ENCODE peak calls at places on chromosomes 7 and 10, in eight cellular contexts. One of them, this sample, is unnamed.

GRCh38 chr10:123649672-123650071 is 16.5 kb upstream of the GPR26 start:
- DNase-seq in Panc1: no peak
- DNase-seq in stimulated activated CD4-positive, alpha-beta T cell treated with anti-CD3 and anti-CD28 coated beads, Interleukin-15, amount 100 ng/mL, for 24 hours: no peak
- DNase-seq in suprapubic skin: peak
- DNase-seq in RCC 7860: no peak
- DNase-seq in activated effector memory CD4-positive, alpha-beta T cell treated with Interleukin-2 at 50 U/mL for 16 hours: no peak
- DNase-seq in COLO829: no peak
- DNase-seq in WERI-Rb-1: no peak
- DNase-seq in this sample: no peak

GRCh38 chr7:5230272-5231067 is 40.4 kb downstream of the WIPI2 start:
- DNase-seq in WERI-Rb-1: no peak
- DNase-seq in suprapubic skin: no peak
- DNase-seq in RCC 7860: no peak
- DNase-seq in activated effector memory CD4-positive, alpha-beta T cell treated with Interleukin-2 at 50 U/mL for 16 hours: no peak
- DNase-seq in stimulated activated CD4-positive, alpha-beta T cell treated with anti-CD3 and anti-CD28 coated beads, Interleukin-15, amount 100 ng/mL, for 24 hours: no peak
- DNase-seq in Panc1: no peak
- DNase-seq in COLO829: no peak
- DNase-seq in this sample: no peak

GRCh38 chr10:62763155-62763554 is 41.4 kb upstream of the ADO start:
- DNase-seq in RCC 7860: no peak
- DNase-seq in activated effector memory CD4-positive, alpha-beta T cell treated with Interleukin-2 at 50 U/mL for 16 hours: no peak
- DNase-seq in WERI-Rb-1: no peak
- DNase-seq in Panc1: no peak
- DNase-seq in stimulated activated CD4-positive, alpha-beta T cell treated with anti-CD3 and anti-CD28 coated beads, Interleukin-15, amount 100 ng/mL, for 24 hours: no peak
- DNase-seq in COLO829: peak
- DNase-seq in suprapubic skin: no peak
- DNase-seq in this sample: no peak

GRCh38 chr7:130363156-130363847 is 17.0 kb upstream of the CPA1 start:
- DNase-seq in RCC 7860: peak
- DNase-seq in suprapubic skin: peak
- DNase-seq in stimulated activated CD4-positive, alpha-beta T cell treated with anti-CD3 and anti-CD28 coated beads, Interleukin-15, amount 100 ng/mL, for 24 hours: peak
- DNase-seq in activated effector memory CD4-positive, alpha-beta T cell treated with Interleukin-2 at 50 U/mL for 16 hours: no peak
- DNase-seq in Panc1: peak
- DNase-seq in WERI-Rb-1: no peak
- DNase-seq in COLO829: no peak
- DNase-seq in this sample: no peak

GRCh38 chr7:25967278-25968204 is 184.5 kb upstream of the NFE2L3 start:
- DNase-seq in activated effector memory CD4-positive, alpha-beta T cell treated with Interleukin-2 at 50 U/mL for 16 hours: no peak
- DNase-seq in Panc1: no peak
- DNase-seq in WERI-Rb-1: no peak
- DNase-seq in stimulated activated CD4-positive, alpha-beta T cell treated with anti-CD3 and anti-CD28 coated beads, Interleukin-15, amount 100 ng/mL, for 24 hours: no peak
- DNase-seq in COLO829: no peak
- DNase-seq in RCC 7860: no peak
- DNase-seq in suprapubic skin: no peak
- DNase-seq in this sample: no peak

GRCh38 chr10:69960606-69961167 is 92.0 kb upstream of the MACROH2A2 start:
- DNase-seq in WERI-Rb-1: no peak
- DNase-seq in Panc1: no peak
- DNase-seq in activated effector memory CD4-positive, alpha-beta T cell treated with Interleukin-2 at 50 U/mL for 16 hours: no peak
- DNase-seq in stimulated activated CD4-positive, alpha-beta T cell treated with anti-CD3 and anti-CD28 coated beads, Interleukin-15, amount 100 ng/mL, for 24 hours: no peak
- DNase-seq in COLO829: no peak
- DNase-seq in suprapubic skin: no peak
- DNase-seq in RCC 7860: no peak
- DNase-seq in this sample: no peak

GRCh38 chr10:93926613-93927012 is 32.8 kb downstream of the SLC35G1 start:
- DNase-seq in stimulated activated CD4-positive, alpha-beta T cell treated with anti-CD3 and anti-CD28 coated beads, Interleukin-15, amount 100 ng/mL, for 24 hours: no peak
- DNase-seq in RCC 7860: no peak
- DNase-seq in COLO829: no peak
- DNase-seq in Panc1: no peak
- DNase-seq in WERI-Rb-1: no peak
- DNase-seq in activated effector memory CD4-positive, alpha-beta T cell treated with Interleukin-2 at 50 U/mL for 16 hours: no peak
- DNase-seq in suprapubic skin: no peak
- DNase-seq in this sample: no peak

GRCh38 chr7:30184804-30185487 is 50.2 kb downstream of the MTURN start:
- DNase-seq in stimulated activated CD4-positive, alpha-beta T cell treated with anti-CD3 and anti-CD28 coated beads, Interleukin-15, amount 100 ng/mL, for 24 hours: no peak
- DNase-seq in activated effector memory CD4-positive, alpha-beta T cell treated with Interleukin-2 at 50 U/mL for 16 hours: no peak
- DNase-seq in Panc1: no peak
- DNase-seq in COLO829: no peak
- DNase-seq in WERI-Rb-1: no peak
- DNase-seq in suprapubic skin: no peak
- DNase-seq in RCC 7860: no peak
- DNase-seq in this sample: no peak

GRCh38 chr10:74047304-74047703 is 49.4 kb downstream of the VCL start:
- DNase-seq in stimulated activated CD4-positive, alpha-beta T cell treated with anti-CD3 and anti-CD28 coated beads, Interleukin-15, amount 100 ng/mL, for 24 hours: no peak
- DNase-seq in WERI-Rb-1: no peak
- DNase-seq in suprapubic skin: no peak
- DNase-seq in Panc1: no peak
- DNase-seq in COLO829: no peak
- DNase-seq in activated effector memory CD4-positive, alpha-beta T cell treated with Interleukin-2 at 50 U/mL for 16 hours: no peak
- DNase-seq in RCC 7860: no peak
- DNase-seq in this sample: no peak

GRCh38 chr10:100775346-100775745 is 30.0 kb downstream of the PAX2 start:
- DNase-seq in suprapubic skin: no peak
- DNase-seq in WERI-Rb-1: no peak
- DNase-seq in COLO829: no peak
- DNase-seq in stimulated activated CD4-positive, alpha-beta T cell treated with anti-CD3 and anti-CD28 coated beads, Interleukin-15, amount 100 ng/mL, for 24 hours: no peak
- DNase-seq in Panc1: no peak
- DNase-seq in activated effector memory CD4-positive, alpha-beta T cell treated with Interleukin-2 at 50 U/mL for 16 hours: no peak
- DNase-seq in RCC 7860: peak
- DNase-seq in this sample: no peak

GRCh38 chr10:500876-501275 is 188.6 kb downstream of the DIP2C start:
- DNase-seq in Panc1: no peak
- DNase-seq in stimulated activated CD4-positive, alpha-beta T cell treated with anti-CD3 and anti-CD28 coated beads, Interleukin-15, amount 100 ng/mL, for 24 hours: no peak
- DNase-seq in suprapubic skin: peak
- DNase-seq in COLO829: no peak
- DNase-seq in activated effector memory CD4-positive, alpha-beta T cell treated with Interleukin-2 at 50 U/mL for 16 hours: no peak
- DNase-seq in RCC 7860: no peak
- DNase-seq in WERI-Rb-1: no peak
- DNase-seq in this sample: no peak

GRCh38 chr7:1811850-1812692 is 142.0 kb downstream of the ELFN1 start:
- DNase-seq in activated effector memory CD4-positive, alpha-beta T cell treated with Interleukin-2 at 50 U/mL for 16 hours: no peak
- DNase-seq in WERI-Rb-1: peak
- DNase-seq in RCC 7860: no peak
- DNase-seq in Panc1: no peak
- DNase-seq in COLO829: no peak
- DNase-seq in suprapubic skin: peak
- DNase-seq in stimulated activated CD4-positive, alpha-beta T cell treated with anti-CD3 and anti-CD28 coated beads, Interleukin-15, amount 100 ng/mL, for 24 hours: no peak
- DNase-seq in this sample: no peak

GRCh38 chr10:87961314-87961713 is 97.9 kb downstream of the PTEN start:
- DNase-seq in COLO829: no peak
- DNase-seq in RCC 7860: peak
- DNase-seq in WERI-Rb-1: no peak
- DNase-seq in suprapubic skin: no peak
- DNase-seq in Panc1: peak
- DNase-seq in activated effector memory CD4-positive, alpha-beta T cell treated with Interleukin-2 at 50 U/mL for 16 hours: no peak
- DNase-seq in stimulated activated CD4-positive, alpha-beta T cell treated with anti-CD3 and anti-CD28 coated beads, Interleukin-15, amount 100 ng/mL, for 24 hours: no peak
- DNase-seq in this sample: no peak

GRCh38 chr10:83765711-83766110 is 373.6 kb upstream of the GHITM start:
- DNase-seq in activated effector memory CD4-positive, alpha-beta T cell treated with Interleukin-2 at 50 U/mL for 16 hours: no peak
- DNase-seq in RCC 7860: no peak
- DNase-seq in WERI-Rb-1: no peak
- DNase-seq in Panc1: no peak
- DNase-seq in stimulated activated CD4-positive, alpha-beta T cell treated with anti-CD3 and anti-CD28 coated beads, Interleukin-15, amount 100 ng/mL, for 24 hours: no peak
- DNase-seq in suprapubic skin: no peak
- DNase-seq in COLO829: no peak
- DNase-seq in this sample: no peak

GRCh38 chr10:46550076-46550790 is 6.2 kb downstream of the GPRIN2 start:
- DNase-seq in WERI-Rb-1: peak
- DNase-seq in RCC 7860: no peak
- DNase-seq in Panc1: no peak
- DNase-seq in COLO829: no peak
- DNase-seq in stimulated activated CD4-positive, alpha-beta T cell treated with anti-CD3 and anti-CD28 coated beads, Interleukin-15, amount 100 ng/mL, for 24 hours: peak
- DNase-seq in suprapubic skin: peak
- DNase-seq in activated effector memory CD4-positive, alpha-beta T cell treated with Interleukin-2 at 50 U/mL for 16 hours: peak
- DNase-seq in this sample: no peak

GRCh38 chr7:36155811-36156361 is 2.8 kb downstream of the EEPD1 start:
- DNase-seq in stimulated activated CD4-positive, alpha-beta T cell treated with anti-CD3 and anti-CD28 coated beads, Interleukin-15, amount 100 ng/mL, for 24 hours: no peak
- DNase-seq in WERI-Rb-1: no peak
- DNase-seq in RCC 7860: no peak
- DNase-seq in Panc1: no peak
- DNase-seq in COLO829: no peak
- DNase-seq in activated effector memory CD4-positive, alpha-beta T cell treated with Interleukin-2 at 50 U/mL for 16 hours: no peak
- DNase-seq in suprapubic skin: no peak
- DNase-seq in this sample: no peak

GRCh38 chr10:3542185-3542611 is 242.8 kb downstream of the KLF6 start:
- DNase-seq in stimulated activated CD4-positive, alpha-beta T cell treated with anti-CD3 and anti-CD28 coated beads, Interleukin-15, amount 100 ng/mL, for 24 hours: no peak
- DNase-seq in RCC 7860: peak
- DNase-seq in WERI-Rb-1: no peak
- DNase-seq in activated effector memory CD4-positive, alpha-beta T cell treated with Interleukin-2 at 50 U/mL for 16 hours: no peak
- DNase-seq in COLO829: no peak
- DNase-seq in suprapubic skin: no peak
- DNase-seq in Panc1: no peak
- DNase-seq in this sample: no peak

GRCh38 chr10:11131112-11131639 is 113.5 kb downstream of the CELF2 start:
- DNase-seq in suprapubic skin: no peak
- DNase-seq in WERI-Rb-1: no peak
- DNase-seq in COLO829: no peak
- DNase-seq in RCC 7860: no peak
- DNase-seq in activated effector memory CD4-positive, alpha-beta T cell treated with Interleukin-2 at 50 U/mL for 16 hours: no peak
- DNase-seq in Panc1: no peak
- DNase-seq in stimulated activated CD4-positive, alpha-beta T cell treated with anti-CD3 and anti-CD28 coated beads, Interleukin-15, amount 100 ng/mL, for 24 hours: no peak
- DNase-seq in this sample: no peak

GRCh38 chr10:114607358-114607998 is 50.6 kb downstream of the ABLIM1 start:
- DNase-seq in activated effector memory CD4-positive, alpha-beta T cell treated with Interleukin-2 at 50 U/mL for 16 hours: no peak
- DNase-seq in suprapubic skin: no peak
- DNase-seq in WERI-Rb-1: no peak
- DNase-seq in stimulated activated CD4-positive, alpha-beta T cell treated with anti-CD3 and anti-CD28 coated beads, Interleukin-15, amount 100 ng/mL, for 24 hours: no peak
- DNase-seq in COLO829: no peak
- DNase-seq in RCC 7860: no peak
- DNase-seq in Panc1: no peak
- DNase-seq in this sample: no peak

GRCh38 chr7:101487753-101488152 is 125.1 kb downstream of the COL26A1 start:
- DNase-seq in RCC 7860: no peak
- DNase-seq in COLO829: no peak
- DNase-seq in stimulated activated CD4-positive, alpha-beta T cell treated with anti-CD3 and anti-CD28 coated beads, Interleukin-15, amount 100 ng/mL, for 24 hours: no peak
- DNase-seq in WERI-Rb-1: no peak
- DNase-seq in Panc1: no peak
- DNase-seq in suprapubic skin: no peak
- DNase-seq in activated effector memory CD4-positive, alpha-beta T cell treated with Interleukin-2 at 50 U/mL for 16 hours: no peak
- DNase-seq in this sample: no peak

GRCh38 chr7:1677206-1678069 is 7.4 kb downstream of the ELFN1 start:
- DNase-seq in WERI-Rb-1: no peak
- DNase-seq in RCC 7860: no peak
- DNase-seq in activated effector memory CD4-positive, alpha-beta T cell treated with Interleukin-2 at 50 U/mL for 16 hours: no peak
- DNase-seq in suprapubic skin: no peak
- DNase-seq in stimulated activated CD4-positive, alpha-beta T cell treated with anti-CD3 and anti-CD28 coated beads, Interleukin-15, amount 100 ng/mL, for 24 hours: no peak
- DNase-seq in COLO829: no peak
- DNase-seq in Panc1: no peak
- DNase-seq in this sample: no peak

GRCh38 chr7:12803542-12803941 is 116.1 kb downstream of the ARL4A start:
- DNase-seq in Panc1: no peak
- DNase-seq in activated effector memory CD4-positive, alpha-beta T cell treated with Interleukin-2 at 50 U/mL for 16 hours: no peak
- DNase-seq in COLO829: no peak
- DNase-seq in WERI-Rb-1: no peak
- DNase-seq in suprapubic skin: no peak
- DNase-seq in RCC 7860: no peak
- DNase-seq in stimulated activated CD4-positive, alpha-beta T cell treated with anti-CD3 and anti-CD28 coated beads, Interleukin-15, amount 100 ng/mL, for 24 hours: no peak
- DNase-seq in this sample: no peak

GRCh38 chr10:31816318-31816717 is 112.3 kb downstream of the ARHGAP12 start:
- DNase-seq in WERI-Rb-1: no peak
- DNase-seq in activated effector memory CD4-positive, alpha-beta T cell treated with Interleukin-2 at 50 U/mL for 16 hours: no peak
- DNase-seq in Panc1: no peak
- DNase-seq in RCC 7860: no peak
- DNase-seq in suprapubic skin: no peak
- DNase-seq in stimulated activated CD4-positive, alpha-beta T cell treated with anti-CD3 and anti-CD28 coated beads, Interleukin-15, amount 100 ng/mL, for 24 hours: no peak
- DNase-seq in COLO829: no peak
- DNase-seq in this sample: no peak

GRCh38 chr7:1944619-1945210 is 274.6 kb downstream of the ELFN1 start:
- DNase-seq in suprapubic skin: no peak
- DNase-seq in activated effector memory CD4-positive, alpha-beta T cell treated with Interleukin-2 at 50 U/mL for 16 hours: no peak
- DNase-seq in Panc1: no peak
- DNase-seq in COLO829: no peak
- DNase-seq in stimulated activated CD4-positive, alpha-beta T cell treated with anti-CD3 and anti-CD28 coated beads, Interleukin-15, amount 100 ng/mL, for 24 hours: no peak
- DNase-seq in RCC 7860: no peak
- DNase-seq in WERI-Rb-1: no peak
- DNase-seq in this sample: no peak

GRCh38 chr7:148540041-148540738 is 50.4 kb upstream of the C7orf33 start:
- DNase-seq in suprapubic skin: no peak
- DNase-seq in Panc1: peak
- DNase-seq in COLO829: no peak
- DNase-seq in RCC 7860: peak
- DNase-seq in stimulated activated CD4-positive, alpha-beta T cell treated with anti-CD3 and anti-CD28 coated beads, Interleukin-15, amount 100 ng/mL, for 24 hours: no peak
- DNase-seq in WERI-Rb-1: no peak
- DNase-seq in activated effector memory CD4-positive, alpha-beta T cell treated with Interleukin-2 at 50 U/mL for 16 hours: no peak
- DNase-seq in this sample: no peak

GRCh38 chr7:84022686-84023308 is 171.8 kb downstream of the SEMA3A start:
- DNase-seq in suprapubic skin: no peak
- DNase-seq in Panc1: peak
- DNase-seq in RCC 7860: no peak
- DNase-seq in activated effector memory CD4-positive, alpha-beta T cell treated with Interleukin-2 at 50 U/mL for 16 hours: no peak
- DNase-seq in COLO829: no peak
- DNase-seq in stimulated activated CD4-positive, alpha-beta T cell treated with anti-CD3 and anti-CD28 coated beads, Interleukin-15, amount 100 ng/mL, for 24 hours: no peak
- DNase-seq in WERI-Rb-1: no peak
- DNase-seq in this sample: no peak

GRCh38 chr10:54470324-54470631 is 330.8 kb downstream of the PCDH15 start:
- DNase-seq in Panc1: no peak
- DNase-seq in suprapubic skin: no peak
- DNase-seq in COLO829: no peak
- DNase-seq in activated effector memory CD4-positive, alpha-beta T cell treated with Interleukin-2 at 50 U/mL for 16 hours: no peak
- DNase-seq in stimulated activated CD4-positive, alpha-beta T cell treated with anti-CD3 and anti-CD28 coated beads, Interleukin-15, amount 100 ng/mL, for 24 hours: no peak
- DNase-seq in WERI-Rb-1: no peak
- DNase-seq in RCC 7860: no peak
- DNase-seq in this sample: no peak

GRCh38 chr7:70408477-70408876 is 723.5 kb upstream of the GALNT17 start:
- DNase-seq in Panc1: no peak
- DNase-seq in stimulated activated CD4-positive, alpha-beta T cell treated with anti-CD3 and anti-CD28 coated beads, Interleukin-15, amount 100 ng/mL, for 24 hours: no peak
- DNase-seq in WERI-Rb-1: no peak
- DNase-seq in activated effector memory CD4-positive, alpha-beta T cell treated with Interleukin-2 at 50 U/mL for 16 hours: no peak
- DNase-seq in suprapubic skin: no peak
- DNase-seq in RCC 7860: no peak
- DNase-seq in COLO829: no peak
- DNase-seq in this sample: no peak

GRCh38 chr10:104559935-104560334 is 81.2 kb upstream of the SORCS3 start:
- DNase-seq in WERI-Rb-1: no peak
- DNase-seq in RCC 7860: no peak
- DNase-seq in Panc1: no peak
- DNase-seq in suprapubic skin: no peak
- DNase-seq in stimulated activated CD4-positive, alpha-beta T cell treated with anti-CD3 and anti-CD28 coated beads, Interleukin-15, amount 100 ng/mL, for 24 hours: no peak
- DNase-seq in activated effector memory CD4-positive, alpha-beta T cell treated with Interleukin-2 at 50 U/mL for 16 hours: no peak
- DNase-seq in COLO829: peak
- DNase-seq in this sample: no peak

GRCh38 chr10:98134431-98135221 is at the start of gene R3HCC1L:
- DNase-seq in stimulated activated CD4-positive, alpha-beta T cell treated with anti-CD3 and anti-CD28 coated beads, Interleukin-15, amount 100 ng/mL, for 24 hours: peak
- DNase-seq in WERI-Rb-1: peak
- DNase-seq in activated effector memory CD4-positive, alpha-beta T cell treated with Interleukin-2 at 50 U/mL for 16 hours: peak
- DNase-seq in COLO829: peak
- DNase-seq in suprapubic skin: peak
- DNase-seq in RCC 7860: peak
- DNase-seq in Panc1: peak
- DNase-seq in this sample: peak

GRCh38 chr7:138527746-138528223 is 67.7 kb downstream of the TRIM24 start:
- DNase-seq in COLO829: no peak
- DNase-seq in activated effector memory CD4-positive, alpha-beta T cell treated with Interleukin-2 at 50 U/mL for 16 hours: no peak
- DNase-seq in Panc1: peak
- DNase-seq in stimulated activated CD4-positive, alpha-beta T cell treated with anti-CD3 and anti-CD28 coated beads, Interleukin-15, amount 100 ng/mL, for 24 hours: no peak
- DNase-seq in suprapubic skin: no peak
- DNase-seq in RCC 7860: no peak
- DNase-seq in WERI-Rb-1: no peak
- DNase-seq in this sample: no peak

GRCh38 chr7:50056131-50056530 is 36.9 kb downstream of the ZPBP start:
- DNase-seq in WERI-Rb-1: no peak
- DNase-seq in activated effector memory CD4-positive, alpha-beta T cell treated with Interleukin-2 at 50 U/mL for 16 hours: no peak
- DNase-seq in RCC 7860: no peak
- DNase-seq in COLO829: no peak
- DNase-seq in stimulated activated CD4-positive, alpha-beta T cell treated with anti-CD3 and anti-CD28 coated beads, Interleukin-15, amount 100 ng/mL, for 24 hours: no peak
- DNase-seq in suprapubic skin: no peak
- DNase-seq in Panc1: no peak
- DNase-seq in this sample: no peak

GRCh38 chr10:79259834-79260233 is 87.4 kb upstream of the PPIF start:
- DNase-seq in activated effector memory CD4-positive, alpha-beta T cell treated with Interleukin-2 at 50 U/mL for 16 hours: no peak
- DNase-seq in WERI-Rb-1: peak
- DNase-seq in stimulated activated CD4-positive, alpha-beta T cell treated with anti-CD3 and anti-CD28 coated beads, Interleukin-15, amount 100 ng/mL, for 24 hours: no peak
- DNase-seq in RCC 7860: no peak
- DNase-seq in Panc1: no peak
- DNase-seq in suprapubic skin: no peak
- DNase-seq in COLO829: no peak
- DNase-seq in this sample: no peak

GRCh38 chr10:131677671-131678070 is 223.1 kb upstream of the PPP2R2D start:
- DNase-seq in Panc1: no peak
- DNase-seq in COLO829: no peak
- DNase-seq in activated effector memory CD4-positive, alpha-beta T cell treated with Interleukin-2 at 50 U/mL for 16 hours: no peak
- DNase-seq in WERI-Rb-1: no peak
- DNase-seq in RCC 7860: no peak
- DNase-seq in suprapubic skin: no peak
- DNase-seq in stimulated activated CD4-positive, alpha-beta T cell treated with anti-CD3 and anti-CD28 coated beads, Interleukin-15, amount 100 ng/mL, for 24 hours: no peak
- DNase-seq in this sample: no peak

This sample was measured in SK-N-MC.